ENCODE peak calls at places on chromosome 6, in seven cellular contexts. One of them, this sample, is unnamed.

GRCh38 chr6:168877821-168878282 is 375.8 kb downstream of the THBS2 start:
- DNase-seq in body of pancreas: peak; percentile 37
- DNase-seq in left ventricle myocardium inferior: no peak
- DNase-seq in CD8-positive, alpha-beta memory T cell: peak; percentile 29
- DNase-seq in tibial artery: no peak
- DNase-seq in heart right ventricle: no peak
- DNase-seq in psoas muscle: no peak
- DNase-seq in this sample: no peak

GRCh38 chr6:88157106-88157505 is 9.0 kb downstream of the CNR1 start:
- DNase-seq in left ventricle myocardium inferior: no peak
- DNase-seq in tibial artery: no peak
- DNase-seq in psoas muscle: no peak
- DNase-seq in CD8-positive, alpha-beta memory T cell: no peak
- DNase-seq in heart right ventricle: no peak
- DNase-seq in body of pancreas: no peak
- DNase-seq in this sample: no peak

GRCh38 chr6:90849686-90850085 is 262.8 kb upstream of the MAP3K7 start:
- DNase-seq in left ventricle myocardium inferior: no peak
- DNase-seq in tibial artery: no peak
- DNase-seq in heart right ventricle: no peak
- DNase-seq in body of pancreas: no peak
- DNase-seq in psoas muscle: no peak
- DNase-seq in CD8-positive, alpha-beta memory T cell: no peak
- DNase-seq in this sample: no peak

GRCh38 chr6:79804732-79805131 is 142.6 kb downstream of the ELOVL4 start:
- DNase-seq in tibial artery: no peak
- DNase-seq in left ventricle myocardium inferior: no peak
- DNase-seq in psoas muscle: no peak
- DNase-seq in heart right ventricle: no peak
- DNase-seq in body of pancreas: no peak
- DNase-seq in CD8-positive, alpha-beta memory T cell: no peak
- DNase-seq in this sample: no peak

GRCh38 chr6:99016355-99016754 is 68.6 kb upstream of the FBXL4 start:
- DNase-seq in body of pancreas: no peak
- DNase-seq in left ventricle myocardium inferior: no peak
- DNase-seq in tibial artery: no peak
- DNase-seq in heart right ventricle: no peak
- DNase-seq in psoas muscle: no peak
- DNase-seq in CD8-positive, alpha-beta memory T cell: no peak
- DNase-seq in this sample: no peak

GRCh38 chr6:113630365-113630737 is 226.8 kb upstream of the MARCKS start:
- DNase-seq in tibial artery: no peak
- DNase-seq in heart right ventricle: no peak
- DNase-seq in CD8-positive, alpha-beta memory T cell: no peak
- DNase-seq in psoas muscle: no peak
- DNase-seq in body of pancreas: no peak
- DNase-seq in left ventricle myocardium inferior: no peak
- DNase-seq in this sample: no peak

GRCh38 chr6:12572884-12573824 is 143.4 kb upstream of the PHACTR1 start:
- DNase-seq in CD8-positive, alpha-beta memory T cell: no peak
- DNase-seq in left ventricle myocardium inferior: no peak
- DNase-seq in heart right ventricle: no peak
- DNase-seq in tibial artery: no peak
- DNase-seq in psoas muscle: no peak
- DNase-seq in body of pancreas: peak; percentile 8
- DNase-seq in this sample: no peak

GRCh38 chr6:154399097-154399496 is 42.5 kb upstream of the IPCEF1 start:
- DNase-seq in psoas muscle: no peak
- DNase-seq in left ventricle myocardium inferior: no peak
- DNase-seq in body of pancreas: no peak
- DNase-seq in tibial artery: no peak
- DNase-seq in heart right ventricle: no peak
- DNase-seq in CD8-positive, alpha-beta memory T cell: no peak
- DNase-seq in this sample: no peak

GRCh38 chr6:125906158-125906998 is 50.2 kb upstream of the HINT3 start:
- DNase-seq in heart right ventricle: peak; percentile 16
- DNase-seq in psoas muscle: no peak
- DNase-seq in tibial artery: no peak
- DNase-seq in body of pancreas: peak; percentile 45
- DNase-seq in left ventricle myocardium inferior: no peak
- DNase-seq in CD8-positive, alpha-beta memory T cell: peak; percentile 11
- DNase-seq in this sample: peak; percentile 24

GRCh38 chr6:3594196-3594595 is 137.3 kb upstream of the SLC22A23 start:
- DNase-seq in body of pancreas: no peak
- DNase-seq in tibial artery: no peak
- DNase-seq in left ventricle myocardium inferior: no peak
- DNase-seq in psoas muscle: no peak
- DNase-seq in heart right ventricle: no peak
- DNase-seq in CD8-positive, alpha-beta memory T cell: no peak
- DNase-seq in this sample: no peak

GRCh38 chr6:31785475-31785874 is 8.3 kb upstream of the VWA7 start:
- DNase-seq in CD8-positive, alpha-beta memory T cell: no peak
- DNase-seq in tibial artery: no peak
- DNase-seq in heart right ventricle: no peak
- DNase-seq in body of pancreas: no peak
- DNase-seq in psoas muscle: no peak
- DNase-seq in left ventricle myocardium inferior: no peak
- DNase-seq in this sample: no peak

GRCh38 chr6:89251976-89252375 is 34.8 kb upstream of the GABRR1 start:
- DNase-seq in psoas muscle: no peak
- DNase-seq in heart right ventricle: no peak
- DNase-seq in left ventricle myocardium inferior: no peak
- DNase-seq in tibial artery: no peak
- DNase-seq in body of pancreas: no peak
- DNase-seq in CD8-positive, alpha-beta memory T cell: no peak
- DNase-seq in this sample: no peak

GRCh38 chr6:163860194-163861081 is 445.9 kb downstream of the QKI start:
- DNase-seq in CD8-positive, alpha-beta memory T cell: no peak
- DNase-seq in body of pancreas: no peak
- DNase-seq in psoas muscle: peak; percentile 60
- DNase-seq in heart right ventricle: peak; percentile 27
- DNase-seq in tibial artery: no peak
- DNase-seq in left ventricle myocardium inferior: peak; percentile 31
- DNase-seq in this sample: no peak

GRCh38 chr6:75280131-75280855 is 4.3 kb downstream of the TMEM30A start:
- DNase-seq in left ventricle myocardium inferior: no peak
- DNase-seq in psoas muscle: no peak
- DNase-seq in CD8-positive, alpha-beta memory T cell: no peak
- DNase-seq in heart right ventricle: no peak
- DNase-seq in body of pancreas: no peak
- DNase-seq in tibial artery: no peak
- DNase-seq in this sample: no peak

GRCh38 chr6:116011520-116011919 is 49.2 kb downstream of the FRK start:
- DNase-seq in psoas muscle: no peak
- DNase-seq in tibial artery: no peak
- DNase-seq in CD8-positive, alpha-beta memory T cell: no peak
- DNase-seq in left ventricle myocardium inferior: no peak
- DNase-seq in body of pancreas: no peak
- DNase-seq in heart right ventricle: no peak
- DNase-seq in this sample: no peak

GRCh38 chr6:26159417-26160273 is 72.4 kb downstream of the HFE start:
- DNase-seq in left ventricle myocardium inferior: no peak
- DNase-seq in body of pancreas: no peak
- DNase-seq in heart right ventricle: no peak
- DNase-seq in CD8-positive, alpha-beta memory T cell: no peak
- DNase-seq in psoas muscle: no peak
- DNase-seq in tibial artery: no peak
- DNase-seq in this sample: no peak

GRCh38 chr6:3222506-3223038 is 4.9 kb downstream of the TUBB2B start:
- DNase-seq in body of pancreas: no peak
- DNase-seq in left ventricle myocardium inferior: no peak
- DNase-seq in psoas muscle: no peak
- DNase-seq in CD8-positive, alpha-beta memory T cell: no peak
- DNase-seq in heart right ventricle: no peak
- DNase-seq in tibial artery: no peak
- DNase-seq in this sample: no peak

GRCh38 chr6:154341876-154342275 is 14.7 kb downstream of the IPCEF1 start:
- DNase-seq in tibial artery: no peak
- DNase-seq in body of pancreas: no peak
- DNase-seq in left ventricle myocardium inferior: no peak
- DNase-seq in heart right ventricle: no peak
- DNase-seq in CD8-positive, alpha-beta memory T cell: no peak
- DNase-seq in psoas muscle: no peak
- DNase-seq in this sample: no peak

GRCh38 chr6:115004204-115004603 is 661.4 kb upstream of the HS3ST5 start:
- DNase-seq in tibial artery: no peak
- DNase-seq in psoas muscle: no peak
- DNase-seq in left ventricle myocardium inferior: no peak
- DNase-seq in CD8-positive, alpha-beta memory T cell: no peak
- DNase-seq in heart right ventricle: no peak
- DNase-seq in body of pancreas: no peak
- DNase-seq in this sample: no peak

GRCh38 chr6:45971287-45971686 is 44.4 kb downstream of the CLIC5 start:
- DNase-seq in body of pancreas: no peak
- DNase-seq in tibial artery: no peak
- DNase-seq in psoas muscle: no peak
- DNase-seq in left ventricle myocardium inferior: no peak
- DNase-seq in heart right ventricle: no peak
- DNase-seq in CD8-positive, alpha-beta memory T cell: no peak
- DNase-seq in this sample: no peak

GRCh38 chr6:42433409-42433808 is 18.3 kb downstream of the TRERF1 start:
- DNase-seq in body of pancreas: no peak
- DNase-seq in psoas muscle: no peak
- DNase-seq in CD8-positive, alpha-beta memory T cell: no peak
- DNase-seq in left ventricle myocardium inferior: no peak
- DNase-seq in tibial artery: no peak
- DNase-seq in heart right ventricle: no peak
- DNase-seq in this sample: no peak
- H3K4me3 ChIP-seq in body of pancreas: no peak overlapping the region
- H3K4me3 ChIP-seq in psoas muscle: no peak overlapping the region
- H3K4me3 ChIP-seq in CD8-positive, alpha-beta memory T cell: no peak overlapping the region
- H3K4me3 ChIP-seq in left ventricle myocardium inferior: no peak overlapping the region
- H3K4me3 ChIP-seq in tibial artery: no peak overlapping the region
- H3K4me3 ChIP-seq in heart right ventricle: no peak overlapping the region
- H3K4me3 ChIP-seq in this sample: no peak overlapping the region

GRCh38 chr6:16704706-16705402 is 56.4 kb downstream of the ATXN1 start:
- DNase-seq in heart right ventricle: no peak
- DNase-seq in left ventricle myocardium inferior: no peak
- DNase-seq in body of pancreas: no peak
- DNase-seq in tibial artery: no peak
- DNase-seq in psoas muscle: no peak
- DNase-seq in CD8-positive, alpha-beta memory T cell: no peak
- DNase-seq in this sample: no peak
- H3K4me3 ChIP-seq in heart right ventricle: peak overlapping the region; percentile 39
- H3K4me3 ChIP-seq in left ventricle myocardium inferior: peak overlapping the region; percentile 44
- H3K4me3 ChIP-seq in body of pancreas: no peak overlapping the region
- H3K4me3 ChIP-seq in tibial artery: peak overlapping the region; percentile 44
- H3K4me3 ChIP-seq in psoas muscle: no peak overlapping the region
- H3K4me3 ChIP-seq in CD8-positive, alpha-beta memory T cell: peak overlapping the region; percentile 23
- H3K4me3 ChIP-seq in this sample: peak overlapping the region; percentile 28

GRCh38 chr6:167858842-167859520 is 32.3 kb downstream of the AFDN start:
- DNase-seq in psoas muscle: no peak
- DNase-seq in heart right ventricle: no peak
- DNase-seq in body of pancreas: no peak
- DNase-seq in left ventricle myocardium inferior: no peak
- DNase-seq in CD8-positive, alpha-beta memory T cell: no peak
- DNase-seq in tibial artery: no peak
- DNase-seq in this sample: no peak
- H3K4me3 ChIP-seq in psoas muscle: no peak overlapping the region
- H3K4me3 ChIP-seq in heart right ventricle: no peak overlapping the region
- H3K4me3 ChIP-seq in body of pancreas: no peak overlapping the region
- H3K4me3 ChIP-seq in left ventricle myocardium inferior: no peak overlapping the region
- H3K4me3 ChIP-seq in CD8-positive, alpha-beta memory T cell: no peak overlapping the region
- H3K4me3 ChIP-seq in tibial artery: no peak overlapping the region
- H3K4me3 ChIP-seq in this sample: no peak overlapping the region

DNA sequence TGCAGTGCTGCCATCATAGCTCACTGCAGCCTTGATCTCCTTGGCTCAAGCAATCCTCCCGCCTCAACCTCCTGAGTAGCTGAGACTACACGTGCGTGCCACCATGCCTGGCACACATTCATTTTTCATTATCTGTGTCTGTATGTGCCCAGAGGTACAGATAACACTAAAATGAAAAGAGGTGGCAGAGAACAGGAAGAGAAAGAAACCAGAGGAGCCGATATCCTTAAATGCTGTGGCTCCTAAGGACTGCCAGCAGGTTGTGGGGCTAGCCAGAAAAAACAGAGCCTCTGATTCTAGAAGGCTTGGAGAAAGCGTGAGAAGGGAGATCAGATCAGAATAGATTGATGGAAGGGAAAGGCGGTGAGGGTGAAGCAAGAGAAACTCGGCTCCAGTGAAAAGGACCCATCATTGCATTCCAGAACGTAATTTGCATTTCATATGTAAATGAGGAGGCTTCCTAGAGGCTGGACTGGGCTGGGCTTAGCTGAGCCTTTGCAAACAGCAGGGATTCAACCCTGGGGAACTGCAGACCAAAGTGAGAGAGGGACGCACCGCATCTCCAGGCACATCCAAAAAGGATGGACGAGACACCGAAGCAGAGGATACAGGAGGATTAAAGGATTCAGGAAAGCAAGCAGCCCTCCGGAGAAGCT is 64.2 kb downstream of the GCNT2 start:
- DNase-seq in CD8-positive, alpha-beta memory T cell: no peak
- DNase-seq in heart right ventricle: no peak
- DNase-seq in tibial artery: no peak
- DNase-seq in left ventricle myocardium inferior: no peak
- DNase-seq in psoas muscle: no peak
- DNase-seq in body of pancreas: no peak
- DNase-seq in this sample: no peak
- H3K4me3 ChIP-seq in CD8-positive, alpha-beta memory T cell: no peak overlapping the region
- H3K4me3 ChIP-seq in heart right ventricle: peak overlapping the region; percentile 48
- H3K4me3 ChIP-seq in tibial artery: no peak overlapping the region
- H3K4me3 ChIP-seq in left ventricle myocardium inferior: peak overlapping the region; percentile 65
- H3K4me3 ChIP-seq in psoas muscle: no peak overlapping the region
- H3K4me3 ChIP-seq in body of pancreas: no peak overlapping the region
- H3K4me3 ChIP-seq in this sample: no peak overlapping the region

GRCh38 chr6:144197919-144198318 is 47.6 kb downstream of the STX11 start:
- DNase-seq in psoas muscle: no peak
- DNase-seq in heart right ventricle: no peak
- DNase-seq in body of pancreas: no peak
- DNase-seq in tibial artery: no peak
- DNase-seq in CD8-positive, alpha-beta memory T cell: no peak
- DNase-seq in left ventricle myocardium inferior: no peak
- DNase-seq in this sample: no peak
- H3K4me3 ChIP-seq in psoas muscle: no peak overlapping the region
- H3K4me3 ChIP-seq in heart right ventricle: no peak overlapping the region
- H3K4me3 ChIP-seq in body of pancreas: no peak overlapping the region
- H3K4me3 ChIP-seq in tibial artery: no peak overlapping the region
- H3K4me3 ChIP-seq in CD8-positive, alpha-beta memory T cell: no peak overlapping the region
- H3K4me3 ChIP-seq in left ventricle myocardium inferior: no peak overlapping the region
- H3K4me3 ChIP-seq in this sample: no peak overlapping the region

This sample was measured in ovary.